ENCODE peak calls at places on chromosomes 7 and 10, in nine cellular contexts. D is prostate gland, L is stomach, F is transverse colon, T is breast epithelium, I is Panc1, A is SK-N-SH, X is upper lobe of left lung, V is endothelial cell of umbilical vein. N is an unnamed sample.

GRCh38 chr10:92756233-92757065 is 66.7 kb downstream of the HHEX start:
- DNase-seq in X (no peak), D (no peak), T (no peak), V (peak; percentile 96), A (no peak), L (no peak), I (no peak), F (peak; percentile 27), N (no peak)

GRCh38 chr7:3230908-3231307 is 70.1 kb upstream of the SDK1 start:
- DNase-seq in F (no peak), A (no peak), I (no peak), X (no peak), V (no peak), D (no peak), T (no peak), L (no peak), N (no peak)

GRCh38 chr10:95253007-95253406 is 37.8 kb downstream of the PDLIM1 start:
- DNase-seq in D (no peak), L (no peak), I (no peak), T (no peak), X (no peak), V (peak; percentile 74), F (no peak), A (no peak), N (no peak)

GRCh38 chr10:74011762-74012161 is 13.8 kb downstream of the VCL start:
- DNase-seq in F (no peak), V (peak; percentile 64), D (no peak), X (peak; percentile 43), T (no peak), L (no peak), I (no peak), A (no peak), N (no peak)

GRCh38 chr7:139777304-139777890 is 401 bp downstream of the HIPK2 start:
- DNase-seq in X (peak; percentile 49), A (peak; percentile 89), I (no peak), V (no peak), D (peak; percentile 24), F (peak; percentile 48), T (no peak), L (peak; percentile 53), N (peak; percentile 90)

GRCh38 chr7:73969991-73970390 is 58.0 kb upstream of the ELN start:
- DNase-seq in I (no peak), X (no peak), L (peak; percentile 7), A (peak; percentile 21), D (no peak), T (no peak), V (no peak), F (no peak), N (peak; percentile 12)

GRCh38 chr7:151598045-151598444 is 78.3 kb upstream of the RHEB start:
- DNase-seq in F (no peak), D (no peak), A (no peak), X (no peak), T (no peak), I (peak; percentile 56), V (no peak), L (no peak), N (no peak)

GRCh38 chr7:157490465-157490912 is 153.7 kb downstream of the DNAJB6 start:
- DNase-seq in X (peak; percentile 39), I (peak; percentile 33), F (no peak), A (no peak), L (peak; percentile 24), V (no peak), T (no peak), D (no peak), N (peak; percentile 80)

GRCh38 chr10:62050627-62050924 is 149.1 kb downstream of the ARID5B start:
- DNase-seq in L (no peak), A (no peak), T (no peak), X (no peak), F (no peak), I (no peak), V (no peak), D (no peak), N (no peak)

GRCh38 chr10:62052276-62052675 is 150.8 kb downstream of the ARID5B start:
- DNase-seq in X (no peak), D (no peak), I (no peak), V (no peak), T (no peak), L (no peak), A (no peak), F (no peak), N (no peak)

GRCh38 chr10:62049815-62050626 is 148.5 kb downstream of the ARID5B start:
- DNase-seq in I (no peak), L (no peak), D (no peak), A (no peak), V (peak; percentile 64), X (no peak), T (no peak), F (no peak), N (no peak)

GRCh38 chr10:62048919-62049636 is 147.6 kb downstream of the ARID5B start:
- DNase-seq in V (peak; percentile 95), F (peak; percentile 79), X (peak; percentile 84), L (peak; percentile 74), T (peak; percentile 86), I (peak; percentile 88), D (peak; percentile 85), A (peak; percentile 41), N (peak; percentile 83)

DNA sequence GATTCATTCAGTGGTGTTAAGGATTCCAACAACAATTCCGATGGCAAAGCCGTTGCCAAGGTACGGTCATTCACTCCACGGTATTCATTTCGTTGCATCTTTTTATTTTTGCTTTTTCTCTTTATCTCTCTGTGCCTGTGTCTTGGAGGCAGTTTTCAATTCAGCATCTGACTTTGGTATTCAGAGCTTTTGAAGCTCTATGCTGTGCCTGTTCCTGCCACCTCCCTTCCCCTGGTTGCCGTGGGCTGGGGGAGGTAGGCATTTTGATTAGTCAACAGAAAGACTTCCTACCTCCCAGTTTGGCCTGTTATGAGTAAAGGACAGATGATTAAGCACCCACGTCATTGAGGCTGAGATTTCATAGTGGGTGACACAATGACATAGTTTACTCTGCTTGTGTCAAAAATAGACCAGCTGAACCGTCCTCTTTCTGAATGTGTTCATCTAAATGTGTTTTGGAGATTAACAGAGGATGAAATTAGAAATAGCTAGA is 149.5 kb downstream of the ARID5B start:
- DNase-seq in F (peak; percentile 50), V (peak; percentile 88), D (peak; percentile 40), L (peak; percentile 49), A (no peak), I (peak; percentile 92), X (peak; percentile 66), T (no peak), N (no peak)
- TF ChIP-seq POLR2AphosphoS5 in F (peak; percentile 79), V (no peak), D (peak; percentile 75), L (peak; percentile 87), A (peak; percentile 39), I (no peak), X (peak; percentile 83), T (peak; percentile 79), N (peak; percentile 95)

DNA sequence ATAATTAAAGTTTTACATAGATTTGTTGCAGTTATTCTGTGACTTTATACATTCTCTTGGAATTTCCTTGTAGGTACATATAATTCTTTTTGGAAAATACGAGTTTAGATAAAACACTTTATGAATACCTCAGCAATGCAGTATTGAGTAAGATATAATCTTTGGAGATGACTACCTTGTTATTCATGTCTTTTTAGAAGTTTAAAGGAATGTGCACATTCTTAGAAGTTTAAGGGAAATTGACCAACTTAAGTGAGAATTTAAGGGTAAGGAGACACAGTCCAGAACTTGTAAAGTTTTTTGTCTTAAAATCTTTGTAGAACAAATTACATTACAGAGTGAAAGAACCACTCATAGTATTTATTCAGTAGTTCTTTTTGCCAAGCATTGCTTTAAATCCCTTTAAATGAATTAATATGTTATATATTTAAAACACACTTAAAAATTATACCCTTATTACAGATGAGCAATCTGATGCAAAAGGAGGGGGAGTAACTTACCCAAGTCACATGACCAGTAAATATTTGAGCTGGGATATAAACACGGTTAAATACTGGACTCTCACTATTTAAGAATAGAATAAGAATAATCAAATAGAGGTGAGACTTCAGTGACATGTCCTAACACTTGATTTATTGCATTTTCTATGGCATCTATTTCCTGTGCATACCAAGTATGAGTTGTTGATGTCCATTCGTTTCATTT is 139.5 kb upstream of the FERD3L start:
- DNase-seq in A (no peak), T (no peak), F (no peak), D (no peak), V (no peak), L (no peak), I (no peak), X (no peak), N (no peak)
- TF ChIP-seq POLR2AphosphoS5 in A (no peak), T (no peak), F (no peak), D (no peak), V (no peak), L (no peak), I (no peak), X (no peak), N (no peak)

DNA sequence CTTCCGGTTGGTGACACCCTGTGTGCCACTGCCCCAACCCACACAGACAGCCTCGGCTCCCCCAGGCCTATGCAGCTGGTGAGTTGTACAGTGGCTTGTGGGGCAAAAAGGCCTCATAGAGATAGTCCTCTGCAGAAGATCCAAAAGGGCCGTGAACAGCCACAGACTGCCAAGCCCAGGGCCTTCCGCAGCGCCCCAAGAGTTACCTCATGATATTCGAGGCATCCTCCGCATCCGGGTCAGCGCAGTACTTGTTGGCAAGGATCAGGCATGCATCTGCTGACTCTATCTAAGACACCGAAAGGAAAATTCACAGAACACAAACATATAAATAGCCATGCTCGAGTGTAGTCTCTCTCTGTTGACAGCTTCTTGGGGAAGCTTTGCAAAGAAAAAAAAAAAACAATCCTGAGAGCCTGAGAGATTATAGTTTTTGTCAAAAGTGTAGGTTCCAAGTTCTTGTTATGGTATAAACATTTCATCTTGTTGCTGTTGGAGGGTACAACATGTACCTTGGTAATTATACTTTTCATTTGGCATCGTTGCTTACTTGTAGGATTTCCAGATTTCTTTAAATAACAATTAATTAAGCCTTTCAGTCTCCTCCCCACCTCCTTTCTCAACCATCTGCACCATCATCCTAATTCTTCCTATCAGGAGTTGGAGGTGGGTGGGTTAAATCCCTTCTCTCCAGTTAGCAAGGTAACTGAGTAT is 553.0 kb downstream of the KCNMA1 start:
- DNase-seq in F (peak; percentile 20), V (no peak), L (no peak), T (no peak), I (no peak), A (no peak), D (no peak), X (no peak), N (no peak)
- TF ChIP-seq POLR2AphosphoS5 in F (peak; percentile 44), V (no peak), L (no peak), T (no peak), I (no peak), A (no peak), D (peak; percentile 37), X (peak; percentile 13), N (no peak)

GRCh38 chr10:124629410-124629809 is 114.8 kb downstream of the FAM53B start:
- DNase-seq in X (no peak), L (no peak), T (no peak), I (no peak), V (no peak), D (no peak), A (no peak), F (no peak), N (no peak)

GRCh38 chr10:124630551-124630950 is 113.6 kb downstream of the FAM53B start:
- DNase-seq in T (no peak), D (no peak), L (no peak), I (no peak), X (no peak), V (no peak), F (no peak), A (no peak), N (no peak)

GRCh38 chr10:124629842-124630241 is 114.3 kb downstream of the FAM53B start:
- DNase-seq in I (no peak), L (no peak), T (no peak), F (no peak), A (no peak), D (no peak), V (no peak), X (no peak), N (no peak)

GRCh38 chr10:124632566-124632965 is 111.6 kb downstream of the FAM53B start:
- DNase-seq in D (peak; percentile 50), F (no peak), L (no peak), A (no peak), I (no peak), V (no peak), X (no peak), T (no peak), N (peak; percentile 64)

DNA sequence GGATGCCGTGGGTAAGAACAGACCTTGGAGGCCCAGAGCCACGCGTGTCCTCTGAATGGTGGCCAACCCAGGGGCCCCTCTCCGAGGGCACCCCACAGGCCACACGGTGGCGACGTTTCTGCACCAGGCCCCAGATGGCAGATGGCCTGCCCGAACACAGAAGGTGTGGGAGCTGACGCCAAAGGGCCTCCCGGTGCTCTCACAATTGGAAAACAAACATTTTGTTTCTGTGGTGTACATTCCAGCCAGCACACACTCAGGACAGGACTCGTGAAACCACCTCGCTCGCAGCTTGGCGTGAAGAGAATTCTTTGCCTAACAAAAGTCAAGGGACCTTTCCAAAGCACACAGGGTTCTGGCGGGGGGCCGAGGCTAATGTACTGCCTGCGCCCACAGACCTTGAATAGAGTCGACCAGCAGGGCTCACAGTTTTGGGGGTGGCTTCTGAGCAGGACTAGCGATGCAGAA is 112.1 kb downstream of the FAM53B start:
- DNase-seq in L (peak; percentile 94), V (peak; percentile 31), T (peak; percentile 64), A (peak; percentile 58), X (peak; percentile 89), F (no peak), D (peak; percentile 87), I (no peak), N (peak; percentile 69)
- TF ChIP-seq POLR2AphosphoS5 in L (no peak), V (no peak), T (peak; percentile 26), A (no peak), X (peak; percentile 39), F (no peak), D (peak; percentile 82), I (no peak), N (peak; percentile 45)

N was measured in spleen.